ENCODE peak calls at places on chromosomes 12 and 14, in five cellular contexts. D, Q, Y, H and Z are unnamed samples.

GRCh38 chr12:15708396-15709070 is 80.7 kb downstream of the EPS8 start:
- DNase-seq in D (no peak), H (no peak), Y (no peak), Q (no peak), Z (no peak)

GRCh38 chr12:64099430-64099829 is 122.7 kb downstream of the KICS2 start:
- DNase-seq in H (peak), D (no peak), Q (no peak), Y (no peak), Z (no peak)

GRCh38 chr14:79915411-79915810 is 295.9 kb downstream of the DIO2 start:
- DNase-seq in Y (no peak), D (no peak), H (no peak), Q (no peak), Z (no peak)

GRCh38 chr14:72745991-72746980 is 147.6 kb downstream of the DPF3 start:
- DNase-seq in Y (no peak), H (no peak), Q (no peak), D (no peak), Z (no peak)

GRCh38 chr12:79706676-79707075 is 15.9 kb upstream of the PAWR start:
- DNase-seq in D (no peak), H (no peak), Q (no peak), Y (no peak), Z (no peak)

GRCh38 chr12:780750-781379 is 28.5 kb downstream of the WNK1 start:
- DNase-seq in D (no peak), Y (no peak), Q (no peak), H (no peak), Z (no peak)

GRCh38 chr14:50599700-50600444 is 39.9 kb downstream of the ATL1 start:
- DNase-seq in H (no peak), Y (no peak), D (no peak), Q (no peak), Z (no peak)

GRCh38 chr12:106079148-106079738 is 59.5 kb downstream of the NUAK1 start:
- DNase-seq in Y (no peak), Q (no peak), D (peak), H (no peak), Z (no peak)

GRCh38 chr14:101961011-101961721 is 3.2 kb upstream of the DYNC1H1 start:
- DNase-seq in Q (no peak), Y (peak), D (peak), H (no peak), Z (peak)

GRCh38 chr12:13561923-13562322 is 365.4 kb downstream of the EMP1 start:
- DNase-seq in Y (no peak), D (no peak), H (no peak), Q (no peak), Z (no peak)

GRCh38 chr12:54383041-54383609 is 1.4 kb downstream of the ZNF385A start:
- DNase-seq in Y (no peak), Q (no peak), H (no peak), D (no peak), Z (no peak)

GRCh38 chr12:42798811-42799438 is 209.4 kb upstream of the PRICKLE1 start:
- DNase-seq in Q (no peak), Y (no peak), D (no peak), H (no peak), Z (no peak)

GRCh38 chr12:123356159-123356670 is 8.4 kb downstream of the SBNO1 start:
- DNase-seq in D (no peak), H (no peak), Y (no peak), Q (no peak), Z (no peak)

GRCh38 chr14:58428011-58428807 is 690 bp downstream of the KIAA0586 start:
- DNase-seq in Y (no peak), D (no peak), H (no peak), Q (no peak), Z (no peak)

GRCh38 chr12:131833896-131834641 is 5.9 kb downstream of the MMP17 start:
- DNase-seq in Q (no peak), D (no peak), H (no peak), Y (no peak), Z (no peak)

GRCh38 chr12:178715-179109 is 35.2 kb downstream of the SLC6A12 start:
- DNase-seq in D (no peak), Q (no peak), Y (no peak), H (no peak), Z (no peak)

GRCh38 chr14:78074546-78074945 is 95.6 kb upstream of the NRXN3 start:
- DNase-seq in Q (no peak), Y (no peak), D (no peak), H (no peak), Z (no peak)

GRCh38 chr14:103073876-103074698 is 9.9 kb upstream of the LBHD2 start:
- DNase-seq in Q (no peak), H (no peak), D (no peak), Y (no peak), Z (no peak)

GRCh38 chr14:103073367-103073875 is 10.6 kb upstream of the LBHD2 start:
- DNase-seq in Y (no peak), H (no peak), Q (no peak), D (no peak), Z (no peak)

GRCh38 chr14:103071544-103072251 is 12.3 kb upstream of the LBHD2 start:
- DNase-seq in H (no peak), Q (no peak), D (no peak), Y (no peak), Z (no peak)

GRCh38 chr14:103070971-103071542 is 13.0 kb upstream of the LBHD2 start:
- DNase-seq in Q (no peak), H (no peak), D (no peak), Y (no peak), Z (no peak)

DNA sequence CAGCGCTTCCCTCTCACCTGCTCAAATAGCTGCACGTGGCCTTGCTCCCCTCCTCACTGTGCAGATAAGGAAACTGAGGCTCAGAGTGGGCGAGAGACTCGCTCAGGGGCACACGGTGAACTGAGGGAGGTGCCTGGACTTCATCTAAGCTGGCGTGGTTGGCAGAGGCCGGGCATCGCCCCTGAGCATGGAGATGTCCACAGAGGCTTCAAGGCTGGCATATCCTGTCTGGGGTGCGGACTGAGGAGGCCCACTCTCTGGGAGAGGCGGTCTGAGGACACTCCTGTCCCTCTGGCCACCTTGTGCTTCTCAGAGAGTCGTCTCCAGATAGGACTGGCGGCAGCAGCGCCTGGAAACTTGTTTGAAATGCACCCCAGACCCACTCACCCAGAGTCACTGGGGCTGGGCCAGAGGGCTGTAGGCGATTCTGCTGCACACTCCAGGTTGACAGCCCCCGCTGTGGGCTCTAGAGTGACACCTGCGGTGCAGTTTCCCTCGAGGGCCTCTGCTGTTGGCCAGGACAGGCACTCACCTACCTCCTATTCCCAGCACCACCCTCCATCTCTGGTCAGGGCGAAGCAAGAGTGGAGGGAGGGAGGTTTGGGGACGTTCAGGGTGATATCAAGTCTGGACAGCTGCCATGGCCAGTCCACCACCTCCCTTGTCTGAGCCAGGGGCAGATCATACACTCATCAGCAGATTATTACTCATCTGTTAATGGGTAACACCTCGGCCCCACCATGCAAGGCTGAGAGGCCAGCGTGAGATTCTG is 11.2 kb upstream of the LBHD2 start:
- DNase-seq in Y (no peak), Q (no peak), H (no peak), D (peak), Z (no peak)
- TF ChIP-seq CTCF in Y (no peak), Q (no peak), H (no peak), D (no peak), Z (no peak)

DNA sequence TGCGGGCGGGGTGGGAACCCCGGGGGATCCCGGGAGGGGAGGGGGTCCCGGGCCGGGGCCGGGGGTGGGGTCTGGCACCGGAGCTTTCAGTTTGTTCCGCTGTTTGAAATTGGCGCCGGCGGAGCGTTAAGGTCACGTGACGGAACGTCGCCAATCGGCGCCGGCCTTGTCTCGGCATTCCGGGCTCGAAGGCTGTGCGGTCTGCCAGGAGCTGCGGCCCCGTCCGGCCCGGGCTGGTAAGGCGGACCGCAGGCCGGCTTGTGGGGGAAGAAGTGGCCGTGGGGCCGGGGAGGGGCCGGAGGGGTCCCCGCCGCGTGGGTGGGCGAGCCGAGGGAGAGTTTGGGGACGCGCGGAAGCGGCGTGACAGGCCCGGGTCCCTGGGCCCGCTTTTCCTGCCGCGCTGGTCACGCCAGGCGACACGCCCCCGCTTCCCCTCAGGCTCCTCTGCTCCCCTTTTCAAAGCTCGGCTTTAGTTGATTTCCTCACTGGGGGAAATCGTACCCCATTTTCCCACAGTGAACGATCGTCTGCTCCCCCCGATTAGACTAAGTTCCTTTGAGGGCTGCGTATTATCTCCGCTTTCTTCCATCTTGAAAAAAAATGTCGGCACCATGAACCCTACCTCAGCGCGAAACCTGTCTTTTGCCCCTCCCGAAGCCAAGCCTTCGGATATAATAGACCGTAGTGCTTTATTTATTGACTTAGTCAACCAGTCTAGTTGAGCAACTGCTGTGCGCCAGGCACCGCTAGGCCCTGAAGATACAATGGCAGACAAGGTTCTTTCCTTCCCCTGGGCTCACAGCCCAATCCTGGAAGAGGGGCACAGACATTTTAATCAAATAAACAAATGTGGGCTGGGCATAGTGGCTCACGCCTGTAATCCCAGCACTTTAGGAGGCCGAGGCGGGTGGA is at the start of the genes FOXM1 and RHNO1:
- DNase-seq in Q (peak), H (peak), Y (peak), D (peak), Z (peak)
- TF ChIP-seq CTCF in Q (no peak), H (no peak), Y (no peak), D (peak), Z (peak)

DNA sequence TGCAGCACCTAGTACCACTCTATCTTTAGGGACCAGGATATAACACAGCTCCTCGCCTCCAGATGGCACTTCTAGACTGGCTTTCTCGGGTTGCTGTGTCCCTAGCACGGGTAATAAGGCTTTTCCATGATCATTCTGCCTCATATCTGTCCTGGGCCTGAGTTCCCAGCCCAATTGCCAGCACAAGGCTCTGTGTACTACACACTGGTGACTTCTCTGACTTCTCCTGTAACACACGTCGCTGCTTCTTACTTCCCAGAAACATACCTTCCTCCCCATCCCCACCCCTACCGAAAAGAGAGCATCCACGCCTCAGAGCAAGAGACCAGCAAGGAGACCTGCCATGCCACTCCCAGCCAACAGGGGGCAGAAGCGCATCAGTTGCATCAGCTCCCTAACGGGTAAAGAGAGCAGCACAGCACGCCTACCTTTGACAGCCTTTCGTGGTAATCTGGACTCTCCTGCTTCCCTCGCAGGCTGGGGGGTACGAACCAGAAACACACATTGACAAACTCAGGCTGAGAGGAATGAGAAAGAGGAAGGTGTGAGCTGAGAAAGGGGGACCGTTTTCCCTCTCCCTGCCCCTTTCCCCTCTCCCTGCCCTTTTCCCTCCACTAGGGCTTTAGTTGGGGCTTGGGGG is 21.2 kb upstream of the ZNF740 start:
- DNase-seq in Y (peak), D (peak), H (peak), Q (peak), Z (peak)
- TF ChIP-seq CTCF in Y (peak), D (peak), H (peak), Q (peak), Z (peak)

GRCh38 chr14:30906752-30907658 is 32.6 kb downstream of the COCH start:
- DNase-seq in Q (no peak), Y (no peak), H (no peak), D (no peak), Z (no peak)
- TF ChIP-seq CTCF in Q (no peak), Y (no peak), H (no peak), D (no peak), Z (peak)

GRCh38 chr14:67372833-67373232 is 12.7 kb downstream of the EIF2S1 start:
- DNase-seq in Y (no peak), H (no peak), D (no peak), Q (no peak), Z (no peak)

GRCh38 chr14:67371247-67372148 is 11.4 kb downstream of the EIF2S1 start:
- DNase-seq in Q (no peak), D (no peak), H (no peak), Y (no peak), Z (no peak)

GRCh38 chr14:67370830-67371229 is 10.7 kb downstream of the EIF2S1 start:
- DNase-seq in D (no peak), Q (no peak), Y (no peak), H (no peak), Z (no peak)

GRCh38 chr14:67377916-67378315 is 17.8 kb downstream of the EIF2S1 start:
- DNase-seq in D (no peak), Y (no peak), Q (no peak), H (no peak), Z (no peak)

GRCh38 chr14:67373347-67373746 is 13.2 kb downstream of the EIF2S1 start:
- DNase-seq in Y (no peak), Q (no peak), D (no peak), H (no peak), Z (no peak)
- TF ChIP-seq CTCF in Y (no peak), Q (no peak), D (no peak), H (no peak), Z (no peak)

DNA sequence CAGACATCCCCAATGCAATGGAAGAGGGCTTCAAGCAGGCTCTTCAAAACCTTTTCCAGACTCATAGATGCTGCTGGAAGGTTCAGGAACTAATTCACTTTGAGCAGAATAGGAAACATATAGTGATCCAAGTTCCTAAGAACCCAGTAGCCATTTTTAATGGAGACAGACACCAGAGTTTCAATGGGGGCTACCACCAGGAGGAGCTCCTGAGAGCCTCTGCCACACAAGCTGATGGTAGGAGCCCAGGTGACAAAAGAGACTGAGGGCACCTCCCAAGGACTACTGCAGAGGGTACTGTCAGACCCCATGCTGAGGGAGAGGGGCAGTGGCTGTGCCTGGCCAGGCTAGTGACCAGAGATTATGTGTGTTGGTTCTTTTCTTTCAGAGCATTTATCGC is 45.9 kb downstream of the IFNG start:
- DNase-seq in Q (no peak), Y (no peak), D (peak), H (no peak), Z (no peak)
- TF ChIP-seq CTCF in Q (peak), Y (peak), D (peak), H (no peak), Z (peak)

DNA sequence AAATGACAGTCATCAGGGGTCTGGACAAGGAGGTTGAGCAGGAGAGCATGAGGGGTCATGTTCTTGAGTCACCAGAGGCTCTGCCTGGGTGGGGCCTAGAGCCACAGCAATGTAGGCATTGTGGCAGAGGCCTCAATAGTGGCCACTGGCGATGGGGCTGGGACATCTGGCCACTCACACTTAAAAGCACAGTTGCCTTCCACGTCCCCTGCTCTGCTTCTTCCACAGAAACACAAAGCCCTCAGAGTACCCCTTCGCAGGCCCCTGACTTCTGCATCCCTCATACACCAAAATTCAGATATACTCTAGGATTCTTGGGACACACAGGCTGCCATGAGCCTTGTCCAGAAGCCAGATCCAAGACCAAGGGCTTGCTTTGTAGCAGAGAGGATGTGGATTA is 2.2 kb downstream of the SLC10A1 start:
- DNase-seq in H (no peak), Q (no peak), Y (no peak), D (no peak), Z (no peak)
- TF ChIP-seq CTCF in H (no peak), Q (no peak), Y (no peak), D (no peak), Z (no peak)

GRCh38 chr12:66117242-66117641 is 13.3 kb downstream of the LLPH start:
- DNase-seq in D (no peak), Q (no peak), H (no peak), Y (no peak), Z (no peak)

GRCh38 chr12:66118240-66118891 is 12.2 kb downstream of the LLPH start:
- DNase-seq in D (no peak), Q (no peak), H (no peak), Y (no peak), Z (no peak)

GRCh38 chr12:66119870-66120241 is 10.7 kb downstream of the LLPH start:
- DNase-seq in Y (no peak), D (no peak), H (no peak), Q (no peak), Z (no peak)

GRCh38 chr12:66119229-66119869 is 11.2 kb downstream of the LLPH start:
- DNase-seq in Y (no peak), D (no peak), H (no peak), Q (no peak), Z (no peak)

DNA sequence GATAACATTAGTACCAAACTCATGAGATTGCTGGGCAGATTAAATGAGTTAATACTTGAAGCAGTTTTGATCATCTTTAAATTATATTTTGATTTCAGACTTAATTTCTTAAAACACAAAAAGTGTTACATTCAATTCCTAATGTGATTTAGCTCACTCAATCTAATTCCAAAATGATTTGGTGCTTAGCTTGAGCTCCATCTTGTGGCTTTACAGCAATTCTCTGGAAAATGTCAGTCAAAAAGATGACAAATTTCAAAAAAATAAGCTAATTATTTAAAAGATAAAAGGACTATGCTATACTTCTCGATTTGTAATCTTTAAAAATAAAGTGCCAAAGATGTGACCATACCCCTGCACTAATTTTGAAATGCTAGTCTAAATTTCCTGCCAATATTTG is 10.1 kb downstream of the LLPH start:
- DNase-seq in H (no peak), D (no peak), Y (no peak), Q (no peak), Z (no peak)
- TF ChIP-seq CTCF in H (no peak), D (no peak), Y (no peak), Q (no peak), Z (no peak)

GRCh38 chr12:107079172-107080011 is 14.0 kb downstream of the CRY1 start:
- DNase-seq in H (no peak), Q (no peak), Y (no peak), D (no peak), Z (no peak)
- TF ChIP-seq CTCF in H (no peak), Q (no peak), Y (peak), D (peak), Z (peak)